ENCODE peak calls at places on chromosomes 7 and 10, in six cellular contexts. One of them, this sample, is unnamed.

GRCh38 chr10:112763916-112764520 is 186.0 kb upstream of the TCF7L2 start:
- DNase-seq in progenitor cell of endocrine pancreas: no peak
- DNase-seq in spleen: no peak
- DNase-seq in breast epithelium: no peak
- DNase-seq in GM10248: no peak
- DNase-seq in CD8-positive, alpha-beta T cell: no peak
- DNase-seq in this sample: no peak

GRCh38 chr7:98467570-98468312 is 66.9 kb upstream of the BAIAP2L1 start:
- DNase-seq in progenitor cell of endocrine pancreas: no peak
- DNase-seq in spleen: no peak
- DNase-seq in breast epithelium: no peak
- DNase-seq in GM10248: no peak
- DNase-seq in CD8-positive, alpha-beta T cell: no peak
- DNase-seq in this sample: no peak

GRCh38 chr7:158609313-158609974 is 21.8 kb upstream of the PTPRN2 start:
- DNase-seq in progenitor cell of endocrine pancreas: no peak
- DNase-seq in spleen: no peak
- DNase-seq in breast epithelium: no peak
- DNase-seq in GM10248: no peak
- DNase-seq in CD8-positive, alpha-beta T cell: no peak
- DNase-seq in this sample: no peak

GRCh38 chr7:102208826-102209225 is 77.8 kb upstream of the SH2B2 start:
- DNase-seq in progenitor cell of endocrine pancreas: no peak
- DNase-seq in spleen: no peak
- DNase-seq in breast epithelium: no peak
- DNase-seq in GM10248: no peak
- DNase-seq in CD8-positive, alpha-beta T cell: no peak
- DNase-seq in this sample: no peak

GRCh38 chr7:2109936-2110585 is 122.7 kb downstream of the MAD1L1 start:
- DNase-seq in progenitor cell of endocrine pancreas: no peak
- DNase-seq in spleen: no peak
- DNase-seq in breast epithelium: no peak
- DNase-seq in GM10248: no peak
- DNase-seq in CD8-positive, alpha-beta T cell: no peak
- DNase-seq in this sample: no peak

GRCh38 chr10:59346321-59346720 is 16.0 kb downstream of the FAM13C start:
- DNase-seq in progenitor cell of endocrine pancreas: no peak
- DNase-seq in spleen: no peak
- DNase-seq in breast epithelium: no peak
- DNase-seq in GM10248: no peak
- DNase-seq in CD8-positive, alpha-beta T cell: no peak
- DNase-seq in this sample: no peak

GRCh38 chr10:10831085-10831484 is 186.6 kb upstream of the CELF2 start:
- DNase-seq in progenitor cell of endocrine pancreas: no peak
- DNase-seq in spleen: no peak
- DNase-seq in breast epithelium: no peak
- DNase-seq in GM10248: no peak
- DNase-seq in CD8-positive, alpha-beta T cell: no peak
- DNase-seq in this sample: no peak

GRCh38 chr7:80335473-80336232 is 176.2 kb downstream of the GNAT3 start:
- DNase-seq in progenitor cell of endocrine pancreas: no peak
- DNase-seq in spleen: no peak
- DNase-seq in breast epithelium: no peak
- DNase-seq in GM10248: no peak
- DNase-seq in CD8-positive, alpha-beta T cell: no peak
- DNase-seq in this sample: no peak

GRCh38 chr7:8189615-8190014 is 72.4 kb downstream of the ICA1 start:
- DNase-seq in progenitor cell of endocrine pancreas: no peak
- DNase-seq in spleen: no peak
- DNase-seq in breast epithelium: no peak
- DNase-seq in GM10248: no peak
- DNase-seq in CD8-positive, alpha-beta T cell: no peak
- DNase-seq in this sample: no peak

GRCh38 chr7:75977741-75978140 is 16.7 kb downstream of the TMEM120A start:
- DNase-seq in progenitor cell of endocrine pancreas: no peak
- DNase-seq in spleen: no peak
- DNase-seq in breast epithelium: no peak
- DNase-seq in GM10248: no peak
- DNase-seq in CD8-positive, alpha-beta T cell: no peak
- DNase-seq in this sample: no peak

GRCh38 chr7:77542399-77542798 is 5.3 kb downstream of the PTPN12 start:
- DNase-seq in progenitor cell of endocrine pancreas: no peak
- DNase-seq in spleen: no peak
- DNase-seq in breast epithelium: no peak
- DNase-seq in GM10248: no peak
- DNase-seq in CD8-positive, alpha-beta T cell: no peak
- DNase-seq in this sample: no peak

GRCh38 chr7:77403957-77404356 is 12.2 kb downstream of the GSAP start:
- DNase-seq in progenitor cell of endocrine pancreas: no peak
- DNase-seq in spleen: no peak
- DNase-seq in breast epithelium: no peak
- DNase-seq in GM10248: no peak
- DNase-seq in CD8-positive, alpha-beta T cell: no peak
- DNase-seq in this sample: no peak

GRCh38 chr7:114574384-114574783 is 159.8 kb downstream of the FOXP2 start:
- DNase-seq in progenitor cell of endocrine pancreas: no peak
- DNase-seq in spleen: no peak
- DNase-seq in breast epithelium: no peak
- DNase-seq in GM10248: no peak
- DNase-seq in CD8-positive, alpha-beta T cell: no peak
- DNase-seq in this sample: no peak

GRCh38 chr10:123213192-123213591 is 59.0 kb downstream of the BUB3 start:
- DNase-seq in progenitor cell of endocrine pancreas: no peak
- DNase-seq in spleen: no peak
- DNase-seq in breast epithelium: no peak
- DNase-seq in GM10248: no peak
- DNase-seq in CD8-positive, alpha-beta T cell: no peak
- DNase-seq in this sample: no peak

GRCh38 chr7:132500727-132501410 is 75.4 kb downstream of the PLXNA4 start:
- DNase-seq in progenitor cell of endocrine pancreas: no peak
- DNase-seq in spleen: peak; percentile 55
- DNase-seq in breast epithelium: no peak
- DNase-seq in GM10248: no peak
- DNase-seq in CD8-positive, alpha-beta T cell: no peak
- DNase-seq in this sample: no peak

GRCh38 chr10:36499696-36500095 is 625.7 kb upstream of the ANKRD30A start:
- DNase-seq in progenitor cell of endocrine pancreas: no peak
- DNase-seq in spleen: no peak
- DNase-seq in breast epithelium: no peak
- DNase-seq in GM10248: no peak
- DNase-seq in CD8-positive, alpha-beta T cell: no peak
- DNase-seq in this sample: no peak

GRCh38 chr10:101047961-101048892 is 13.6 kb upstream of the KAZALD1 start:
- DNase-seq in progenitor cell of endocrine pancreas: peak; percentile 41
- DNase-seq in spleen: peak; percentile 70
- DNase-seq in breast epithelium: no peak
- DNase-seq in GM10248: no peak
- DNase-seq in CD8-positive, alpha-beta T cell: no peak
- DNase-seq in this sample: no peak

GRCh38 chr10:125727436-125727835 is 7.9 kb downstream of the EDRF1 start:
- DNase-seq in progenitor cell of endocrine pancreas: no peak
- DNase-seq in spleen: no peak
- DNase-seq in breast epithelium: no peak
- DNase-seq in GM10248: no peak
- DNase-seq in CD8-positive, alpha-beta T cell: no peak
- DNase-seq in this sample: no peak

GRCh38 chr10:118496525-118496924 is 98.9 kb downstream of the PRLHR start:
- DNase-seq in progenitor cell of endocrine pancreas: no peak
- DNase-seq in spleen: no peak
- DNase-seq in breast epithelium: no peak
- DNase-seq in GM10248: no peak
- DNase-seq in CD8-positive, alpha-beta T cell: no peak
- DNase-seq in this sample: no peak

DNA sequence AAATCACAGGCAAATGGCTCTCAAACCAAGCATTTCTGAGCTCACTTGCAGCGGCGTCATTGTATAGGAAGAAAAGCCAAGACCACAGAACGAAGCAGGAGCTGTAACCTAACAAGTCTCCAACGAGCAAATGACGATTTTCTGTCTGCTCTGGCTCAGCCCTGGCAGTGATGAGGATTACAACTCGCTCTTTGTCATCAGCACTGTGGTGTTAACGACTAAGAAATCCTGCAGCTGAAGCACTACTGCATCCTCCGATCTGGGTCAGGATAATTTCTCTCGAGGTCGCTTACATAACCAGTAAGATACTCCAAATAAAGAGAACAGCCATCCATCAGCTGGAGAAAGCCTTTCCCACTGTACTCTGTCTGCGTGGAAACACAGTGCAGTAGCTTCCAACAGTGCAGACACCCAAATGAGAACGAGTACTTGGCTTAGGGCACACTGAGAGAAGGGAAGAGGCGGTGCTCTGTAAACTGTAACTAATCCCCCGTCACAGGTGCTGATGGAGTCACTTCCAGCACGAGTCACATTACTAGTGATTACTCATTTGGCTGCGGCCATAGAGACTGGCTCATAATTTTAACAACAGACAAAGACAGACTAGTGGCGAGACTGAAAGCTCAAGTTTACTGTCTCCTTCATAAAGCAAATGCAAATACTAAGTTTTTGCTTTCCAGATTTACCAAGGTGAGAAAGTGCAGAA is 135.8 kb downstream of the NRBF2 start:
- DNase-seq in progenitor cell of endocrine pancreas: peak; percentile 27
- DNase-seq in spleen: peak; percentile 87
- DNase-seq in breast epithelium: peak; percentile 93
- DNase-seq in GM10248: peak; percentile 68
- DNase-seq in CD8-positive, alpha-beta T cell: peak; percentile 77
- DNase-seq in this sample: peak; percentile 44
- TF ChIP-seq CTCF in progenitor cell of endocrine pancreas: no peak
- TF ChIP-seq CTCF in spleen: peak; percentile 62
- TF ChIP-seq CTCF in breast epithelium: peak; percentile 55
- TF ChIP-seq CTCF in GM10248: no peak
- TF ChIP-seq CTCF in CD8-positive, alpha-beta T cell: peak; percentile 23
- TF ChIP-seq CTCF in this sample: no peak

DNA sequence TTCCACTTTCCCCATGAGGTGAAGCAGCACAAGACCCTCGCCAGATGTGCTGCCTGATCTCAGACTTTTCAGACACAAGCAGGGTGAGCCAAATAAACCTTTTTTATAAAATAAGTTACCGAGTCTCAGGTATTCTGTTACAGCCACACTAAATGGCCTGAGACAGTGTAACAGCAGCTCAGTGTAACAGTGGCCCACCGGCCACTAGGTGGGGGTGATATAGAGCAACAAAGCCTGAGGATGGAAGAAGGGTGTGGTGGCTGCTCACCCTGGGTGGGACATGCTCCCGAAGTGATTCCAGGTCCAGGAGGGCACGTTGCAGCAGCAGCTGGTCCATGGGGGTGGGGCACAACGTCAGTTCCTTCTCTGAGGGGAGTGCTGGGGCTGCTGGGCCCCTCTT is 44.6 kb downstream of the BMS1 start:
- DNase-seq in progenitor cell of endocrine pancreas: no peak
- DNase-seq in spleen: no peak
- DNase-seq in breast epithelium: no peak
- DNase-seq in GM10248: no peak
- DNase-seq in CD8-positive, alpha-beta T cell: no peak
- DNase-seq in this sample: peak; percentile 58
- TF ChIP-seq CTCF in progenitor cell of endocrine pancreas: peak; percentile 18
- TF ChIP-seq CTCF in spleen: no peak
- TF ChIP-seq CTCF in breast epithelium: no peak
- TF ChIP-seq CTCF in GM10248: no peak
- TF ChIP-seq CTCF in CD8-positive, alpha-beta T cell: no peak
- TF ChIP-seq CTCF in this sample: peak; percentile 54

GRCh38 chr7:96181174-96181573 is 140.7 kb downstream of the SLC25A13 start:
- DNase-seq in progenitor cell of endocrine pancreas: no peak
- DNase-seq in spleen: no peak
- DNase-seq in breast epithelium: no peak
- DNase-seq in GM10248: no peak
- DNase-seq in CD8-positive, alpha-beta T cell: no peak
- DNase-seq in this sample: no peak

GRCh38 chr7:96177353-96177752 is 144.5 kb downstream of the SLC25A13 start:
- DNase-seq in progenitor cell of endocrine pancreas: no peak
- DNase-seq in spleen: no peak
- DNase-seq in breast epithelium: no peak
- DNase-seq in GM10248: no peak
- DNase-seq in CD8-positive, alpha-beta T cell: no peak
- DNase-seq in this sample: no peak

GRCh38 chr7:96178581-96178980 is 143.3 kb downstream of the SLC25A13 start:
- DNase-seq in progenitor cell of endocrine pancreas: no peak
- DNase-seq in spleen: no peak
- DNase-seq in breast epithelium: no peak
- DNase-seq in GM10248: no peak
- DNase-seq in CD8-positive, alpha-beta T cell: no peak
- DNase-seq in this sample: no peak

GRCh38 chr7:96179341-96179740 is 142.6 kb downstream of the SLC25A13 start:
- DNase-seq in progenitor cell of endocrine pancreas: no peak
- DNase-seq in spleen: no peak
- DNase-seq in breast epithelium: no peak
- DNase-seq in GM10248: no peak
- DNase-seq in CD8-positive, alpha-beta T cell: no peak
- DNase-seq in this sample: no peak

DNA sequence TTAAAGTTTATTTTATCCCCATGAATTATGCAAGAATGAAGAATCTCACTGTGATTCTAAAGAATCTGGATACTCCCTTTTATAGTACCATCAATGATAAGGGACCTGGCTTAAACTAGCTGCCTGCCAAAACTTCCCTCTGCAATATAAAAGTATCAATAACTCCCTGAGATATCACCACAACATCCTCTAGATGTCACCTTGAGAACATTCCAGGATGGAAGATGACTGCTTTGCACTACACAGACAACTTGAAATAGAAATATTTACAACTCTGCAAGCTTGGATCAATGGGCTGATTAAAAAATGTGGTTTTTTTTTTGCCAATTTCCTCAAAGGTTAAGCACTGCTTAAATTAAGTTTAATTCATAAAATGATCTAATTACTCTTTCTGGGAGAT is 142.0 kb downstream of the SLC25A13 start:
- DNase-seq in progenitor cell of endocrine pancreas: no peak
- DNase-seq in spleen: no peak
- DNase-seq in breast epithelium: no peak
- DNase-seq in GM10248: no peak
- DNase-seq in CD8-positive, alpha-beta T cell: no peak
- DNase-seq in this sample: no peak
- TF ChIP-seq CTCF in progenitor cell of endocrine pancreas: no peak
- TF ChIP-seq CTCF in spleen: no peak
- TF ChIP-seq CTCF in breast epithelium: no peak
- TF ChIP-seq CTCF in GM10248: no peak
- TF ChIP-seq CTCF in CD8-positive, alpha-beta T cell: no peak
- TF ChIP-seq CTCF in this sample: no peak

GRCh38 chr7:4738711-4739527 is 36.5 kb upstream of the AP5Z1 start:
- DNase-seq in progenitor cell of endocrine pancreas: no peak
- DNase-seq in spleen: no peak
- DNase-seq in breast epithelium: no peak
- DNase-seq in GM10248: no peak
- DNase-seq in CD8-positive, alpha-beta T cell: no peak
- DNase-seq in this sample: no peak
- TF ChIP-seq CTCF in progenitor cell of endocrine pancreas: no peak
- TF ChIP-seq CTCF in spleen: no peak
- TF ChIP-seq CTCF in breast epithelium: no peak
- TF ChIP-seq CTCF in GM10248: no peak
- TF ChIP-seq CTCF in CD8-positive, alpha-beta T cell: no peak
- TF ChIP-seq CTCF in this sample: no peak

DNA sequence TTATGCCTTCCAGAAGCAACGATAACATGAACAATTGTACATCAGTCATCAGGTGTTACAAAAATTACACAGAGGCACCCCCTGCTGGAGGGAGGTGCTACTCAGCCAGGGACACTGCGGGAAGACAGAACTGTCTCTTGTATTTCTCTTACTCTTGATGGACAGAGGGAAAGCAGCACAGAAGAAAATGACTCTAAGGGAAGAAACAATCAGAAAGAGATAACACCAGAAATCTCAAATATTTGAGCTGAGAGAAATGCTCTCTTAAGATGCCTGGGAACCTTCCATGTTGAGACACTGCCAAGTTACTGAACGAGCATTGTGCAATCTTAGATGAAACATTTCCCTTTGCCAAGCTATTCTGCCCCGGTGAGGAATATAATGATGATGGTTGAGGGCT is 227.6 kb upstream of the NPSR1 start:
- DNase-seq in progenitor cell of endocrine pancreas: no peak
- DNase-seq in spleen: no peak
- DNase-seq in breast epithelium: no peak
- DNase-seq in GM10248: peak; percentile 14
- DNase-seq in CD8-positive, alpha-beta T cell: no peak
- DNase-seq in this sample: no peak
- TF ChIP-seq CTCF in progenitor cell of endocrine pancreas: peak; percentile 30
- TF ChIP-seq CTCF in spleen: no peak
- TF ChIP-seq CTCF in breast epithelium: no peak
- TF ChIP-seq CTCF in GM10248: peak; percentile 20
- TF ChIP-seq CTCF in CD8-positive, alpha-beta T cell: no peak
- TF ChIP-seq CTCF in this sample: peak; percentile 33